ENCODE peak calls at places on chromosomes 12 and 14, in eight cellular contexts. O is heart right ventricle, T is upper lobe of right lung, I is GM12878, N is neuronal stem cell, V is brain microvascular endothelial cell, Q is colonic mucosa, D is tibial artery. E is an unnamed sample.
A peak's percentile ranks its signal among the peaks of the same experiment; 100 is the strongest.

GRCh38 chr14:67602071-67602470 is 2.0 kb upstream of the PIGH start:
- DNase-seq in T (no peak), D (no peak), N (no peak), O (no peak), I (no peak), V (no peak), Q (no peak), E (no peak)

GRCh38 chr12:66196806-66197205 is 7.8 kb downstream of the IRAK3 start:
- DNase-seq in Q (no peak), O (no peak), D (no peak), V (no peak), I (peak; percentile 54), T (no peak), N (no peak), E (no peak)

GRCh38 chr14:90837355-90837754 is 21.1 kb upstream of the TTC7B start:
- DNase-seq in O (no peak), Q (no peak), I (no peak), T (no peak), N (no peak), V (no peak), D (peak; percentile 13), E (no peak)

GRCh38 chr12:30622509-30622908 is 73.2 kb downstream of the IPO8 start:
- DNase-seq in O (no peak), T (no peak), N (no peak), Q (no peak), D (no peak), I (peak; percentile 9), V (peak; percentile 45), E (no peak)

GRCh38 chr14:74704656-74705055 is 8.2 kb downstream of the AREL1 start:
- DNase-seq in O (no peak), T (no peak), N (no peak), Q (no peak), V (no peak), D (no peak), I (no peak), E (no peak)

GRCh38 chr14:24726480-24726879 is 92.5 kb upstream of the GZMB start:
- DNase-seq in I (no peak), V (no peak), T (peak; percentile 44), D (peak; percentile 59), Q (no peak), N (no peak), O (no peak), E (no peak)

GRCh38 chr14:72644758-72645489 is 249.0 kb downstream of the DPF3 start:
- DNase-seq in Q (no peak), D (no peak), V (no peak), I (no peak), N (no peak), T (no peak), O (no peak), E (no peak)

GRCh38 chr12:3167636-3168035 is 90.5 kb downstream of the TSPAN9 start:
- DNase-seq in Q (no peak), D (no peak), T (no peak), V (no peak), N (no peak), O (no peak), I (no peak), E (no peak)

GRCh38 chr12:128531153-128531552 is 264.2 kb downstream of the TMEM132C start:
- DNase-seq in N (peak; percentile 52), V (no peak), O (no peak), D (no peak), Q (no peak), T (no peak), I (peak; percentile 3), E (no peak)

GRCh38 chr14:77133718-77134338 is 7.8 kb downstream of the ZDHHC22 start:
- DNase-seq in D (peak; percentile 59), O (peak; percentile 34), I (no peak), Q (peak; percentile 48), T (peak; percentile 69), V (peak; percentile 60), N (peak; percentile 86), E (peak; percentile 50)

GRCh38 chr12:124715121-124715990 is 147.9 kb upstream of the NCOR2 start:
- DNase-seq in I (no peak), Q (peak; percentile 44), N (no peak), V (no peak), T (peak; percentile 74), O (no peak), D (no peak), E (peak; percentile 37)

GRCh38 chr12:65810036-65810435 is 14.2 kb upstream of the HMGA2 start:
- DNase-seq in V (no peak), N (no peak), O (no peak), I (no peak), Q (no peak), D (no peak), T (no peak), E (no peak)

GRCh38 chr14:68000516-68000915 is 180.9 kb downstream of the RAD51B start:
- DNase-seq in Q (no peak), I (no peak), D (no peak), N (no peak), V (no peak), T (no peak), O (no peak), E (no peak)

GRCh38 chr14:37864861-37865718 is 269.7 kb downstream of the TTC6 start:
- DNase-seq in Q (no peak), V (no peak), I (no peak), O (no peak), D (no peak), N (no peak), T (no peak), E (peak; percentile 12)

GRCh38 chr12:52903285-52903854 is 1.5 kb downstream of the KRT8 start:
- DNase-seq in T (peak; percentile 91), N (peak; percentile 94), D (peak; percentile 76), I (no peak), O (peak; percentile 74), Q (peak; percentile 83), V (peak; percentile 44), E (peak; percentile 83)
- H3K27ac ChIP-seq in T (peak overlapping the region; percentile 67), N (peak overlapping the region; percentile 59), D (peak overlapping the region; percentile 63), I (no peak overlapping the region), O (peak overlapping the region; percentile 72), Q (peak overlapping the region; percentile 92), V (peak overlapping the region; percentile 18), E (peak overlapping the region; percentile 91)

GRCh38 chr14:105469456-105470162 is 5.0 kb upstream of the CRIP2 start:
- DNase-seq in D (no peak), O (peak; percentile 76), V (no peak), Q (no peak), T (no peak), N (no peak), I (no peak), E (no peak)

GRCh38 chr14:105468621-105469241 is 5.9 kb upstream of the CRIP2 start:
- DNase-seq in V (no peak), I (no peak), O (peak; percentile 71), T (no peak), D (peak; percentile 92), N (no peak), Q (no peak), E (no peak)

GRCh38 chr14:105471823-105472495 is 2.7 kb upstream of the CRIP2 start:
- DNase-seq in Q (no peak), D (peak; percentile 72), N (no peak), T (no peak), I (no peak), V (no peak), O (peak; percentile 51), E (no peak)

GRCh38 chr14:105470812-105471771 is 3.5 kb upstream of the CRIP2 start:
- DNase-seq in N (no peak), O (peak; percentile 78), I (no peak), D (peak; percentile 67), T (no peak), Q (no peak), V (no peak), E (no peak)

DNA sequence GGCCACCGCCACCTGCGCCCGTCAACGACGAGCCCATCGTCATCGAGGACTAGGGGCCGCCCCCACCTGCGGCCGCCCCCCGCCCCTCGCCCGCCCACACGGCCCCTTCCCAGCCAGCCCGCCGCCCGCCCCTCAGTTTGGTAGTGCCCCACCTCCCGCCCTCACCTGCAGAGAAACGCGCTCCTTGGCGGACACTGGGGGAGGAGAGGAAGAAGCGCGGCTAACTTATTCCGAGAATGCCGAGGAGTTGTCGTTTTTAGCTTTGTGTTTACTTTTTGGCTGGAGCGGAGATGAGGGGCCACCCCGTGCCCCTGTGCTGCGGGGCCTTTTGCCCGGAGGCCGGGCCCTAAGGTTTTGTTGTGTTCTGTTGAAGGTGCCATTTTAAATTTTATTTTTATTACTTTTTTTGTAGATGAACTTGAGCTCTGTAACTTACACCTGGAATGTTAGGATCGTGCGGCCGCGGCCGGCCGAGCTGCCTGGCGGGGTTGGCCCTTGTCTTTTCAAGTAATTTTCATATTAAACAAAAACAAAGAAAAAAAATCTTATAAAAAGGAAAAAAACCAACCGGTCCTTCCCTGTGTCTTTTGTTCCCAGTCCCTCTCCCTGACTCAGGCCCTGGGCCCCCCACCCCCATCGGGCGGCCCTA is 4.3 kb upstream of the CRIP2 start:
- DNase-seq in D (no peak), Q (no peak), V (no peak), N (no peak), T (no peak), I (no peak), O (no peak), E (no peak)
- H3K4me3 ChIP-seq in D (no peak overlapping the region), Q (no peak overlapping the region), V (no peak overlapping the region), N (no peak overlapping the region), T (no peak overlapping the region), I (no peak overlapping the region), O (no peak overlapping the region), E (no peak overlapping the region)

DNA sequence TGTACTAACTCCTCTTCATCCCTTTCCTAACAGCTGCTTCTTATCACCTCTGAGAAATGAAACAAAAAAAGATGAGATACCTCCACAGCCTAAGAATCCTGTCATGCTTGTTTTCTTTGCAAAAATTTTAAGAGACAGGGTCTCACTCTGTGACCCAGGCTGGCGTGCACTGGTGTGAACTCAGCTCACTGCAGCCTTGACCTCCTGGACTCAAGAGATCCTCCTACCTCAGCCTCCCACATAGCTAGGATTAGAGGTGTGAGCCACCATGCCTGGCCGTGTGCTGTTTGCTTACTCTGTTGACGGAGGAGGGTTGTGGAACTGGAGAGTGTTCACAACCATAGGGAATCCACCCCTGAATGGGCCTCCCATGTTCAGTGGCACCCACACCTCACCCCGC is 16.2 kb downstream of the CSRNP2 start:
- DNase-seq in T (no peak), Q (no peak), D (no peak), O (no peak), I (no peak), N (no peak), V (no peak), E (no peak)
- H3K36me3 ChIP-seq in T (peaks cover 98% of the 10 kb centered on the region), Q (no peaks in the 10 kb centered on the region), D (peaks cover 64% of the 10 kb centered on the region), O (peaks cover 100% of the 10 kb centered on the region), I (peaks cover 12% of the 10 kb centered on the region), N (peaks cover 91% of the 10 kb centered on the region), V (peaks cover 80% of the 10 kb centered on the region), E (no peaks in the 10 kb centered on the region)

GRCh38 chr14:22547309-22547947 is 41.6 kb downstream of the DAD1 start:
- DNase-seq in O (no peak), V (no peak), Q (peak; percentile 38), D (peak; percentile 82), I (no peak), T (no peak), N (no peak), E (no peak)

GRCh38 chr14:22544406-22544805 is 44.6 kb downstream of the DAD1 start:
- DNase-seq in T (no peak), D (no peak), Q (no peak), O (no peak), I (no peak), N (no peak), V (no peak), E (no peak)

GRCh38 chr14:22544881-22545420 is 44.1 kb downstream of the DAD1 start:
- DNase-seq in N (no peak), V (no peak), O (no peak), I (no peak), T (no peak), Q (no peak), D (no peak), E (no peak)

GRCh38 chr14:22546722-22547071 is 42.3 kb downstream of the DAD1 start:
- DNase-seq in D (no peak), O (no peak), T (no peak), Q (no peak), V (no peak), N (no peak), I (no peak), E (no peak)

GRCh38 chr14:22545842-22546721 is 42.9 kb downstream of the DAD1 start:
- DNase-seq in N (no peak), Q (no peak), V (peak; percentile 84), I (no peak), D (no peak), T (no peak), O (no peak), E (no peak)
- H3K27ac ChIP-seq in N (no peak overlapping the region), Q (peak overlapping the region; percentile 54), V (peak overlapping the region; percentile 71), I (no peak overlapping the region), D (peak overlapping the region; percentile 66), T (no peak overlapping the region), O (peak overlapping the region; percentile 75), E (peak overlapping the region; percentile 67)

E was measured in transverse colon.